ENCODE peak calls at places on chromosomes 16 and 17, in five cellular contexts. K, Q, D, O and C are unnamed samples.

GRCh38 chr17:39064814-39065213 is 86.6 kb downstream of the PLXDC1 start:
- DNase-seq in D (no peak), K (no peak), Q (no peak), O (no peak), C (no peak)

GRCh38 chr17:80260791-80261158 is at the start of gene RNF213:
- DNase-seq in Q (no peak), D (peak), O (no peak), K (peak), C (no peak)

GRCh38 chr17:28635506-28635905 is 9.5 kb downstream of the BLTP2 start:
- DNase-seq in Q (no peak), D (no peak), O (no peak), K (no peak), C (no peak)

GRCh38 chr16:87438611-87438985 is 46.5 kb downstream of the MAP1LC3B start:
- DNase-seq in D (no peak), Q (no peak), K (no peak), O (no peak), C (no peak)

GRCh38 chr16:48279199-48279598 is 31.9 kb upstream of the ABCC11 start:
- DNase-seq in O (no peak), Q (no peak), D (no peak), K (no peak), C (no peak)

GRCh38 chr16:10878644-10879498 is 1.9 kb downstream of the CIITA start:
- DNase-seq in Q (no peak), K (no peak), O (no peak), D (peak), C (peak)

GRCh38 chr17:37310940-37311339 is 64.8 kb upstream of the C17orf78 start:
- DNase-seq in O (no peak), Q (no peak), D (no peak), K (no peak), C (no peak)

GRCh38 chr17:38415250-38416194 is 12.7 kb upstream of the ARHGAP23 start:
- DNase-seq in D (peak), O (peak), K (no peak), Q (no peak), C (no peak)

GRCh38 chr16:82043680-82044584 is 8.9 kb downstream of the HSD17B2 start:
- DNase-seq in Q (peak), O (no peak), K (no peak), D (no peak), C (no peak)

GRCh38 chr16:22270525-22270924 is 26.7 kb upstream of the POLR3E start:
- DNase-seq in D (peak), K (no peak), Q (no peak), O (no peak), C (no peak)

GRCh38 chr17:35519442-35519841 is 18.0 kb downstream of the SLFN12L start:
- DNase-seq in O (no peak), D (no peak), Q (no peak), K (no peak), C (no peak)

GRCh38 chr17:35875439-35876139 is 4.6 kb downstream of the CCL5 start:
- DNase-seq in K (no peak), Q (no peak), O (no peak), D (peak), C (no peak)

GRCh38 chr17:1153795-1154546 is 25.8 kb downstream of the ABR start:
- DNase-seq in O (peak), Q (peak), K (no peak), D (no peak), C (no peak)

GRCh38 chr17:1649844-1650409 is at the start of gene RILP:
- DNase-seq in K (no peak), O (peak), Q (no peak), D (peak), C (peak)

GRCh38 chr17:8016632-8017424 is 14.4 kb downstream of the GUCY2D start:
- DNase-seq in K (peak), O (peak), Q (no peak), D (peak), C (no peak)

GRCh38 chr16:87541004-87541881 is 48.4 kb upstream of the ZCCHC14 start:
- DNase-seq in D (no peak), Q (no peak), K (no peak), O (no peak), C (no peak)

GRCh38 chr16:87062569-87063442 is 254.4 kb downstream of the C16orf95 start:
- DNase-seq in D (peak), Q (no peak), O (peak), K (peak), C (peak)

GRCh38 chr17:48954300-48954755 is 9.7 kb upstream of the SNF8 start:
- DNase-seq in O (peak), K (no peak), Q (no peak), D (peak), C (no peak)

GRCh38 chr17:68036304-68037147 is 991 bp downstream of the KPNA2 start:
- DNase-seq in K (no peak), O (no peak), D (no peak), Q (no peak), C (no peak)

GRCh38 chr17:34797724-34798123 is 163.5 kb downstream of the CCT6B start:
- DNase-seq in O (peak), D (peak), K (peak), Q (no peak), C (no peak)

GRCh38 chr17:44977065-44977464 is 9.0 kb upstream of the C1QL1 start:
- DNase-seq in Q (no peak), K (no peak), D (no peak), O (no peak), C (no peak)

GRCh38 chr16:79599256-79599836 is 1.2 kb downstream of the MAF start:
- DNase-seq in Q (no peak), K (peak), O (no peak), D (no peak), C (no peak)

GRCh38 chr16:85995591-85996461 is 96.9 kb downstream of the IRF8 start:
- DNase-seq in Q (no peak), D (peak), O (no peak), K (no peak), C (no peak)

GRCh38 chr17:69358688-69359596 is 32.0 kb upstream of the ABCA5 start:
- DNase-seq in K (no peak), Q (no peak), D (peak), O (peak), C (no peak)

GRCh38 chr17:9842057-9842758 is 16.5 kb downstream of the GLP2R start:
- DNase-seq in D (no peak), Q (no peak), O (no peak), K (no peak), C (no peak)

GRCh38 chr17:3754458-3755334 is 31.0 kb downstream of the HASPIN start:
- DNase-seq in K (peak), O (peak), D (peak), Q (no peak), C (no peak)

GRCh38 chr17:73594598-73594997 is 49.6 kb downstream of the SDK2 start:
- DNase-seq in D (no peak), K (no peak), O (no peak), Q (no peak), C (no peak)

GRCh38 chr17:73593249-73593965 is 50.8 kb downstream of the SDK2 start:
- DNase-seq in O (no peak), Q (no peak), K (no peak), D (no peak), C (no peak)

GRCh38 chr17:73594025-73594424 is 50.2 kb downstream of the SDK2 start:
- DNase-seq in O (no peak), K (no peak), D (no peak), Q (no peak), C (no peak)

GRCh38 chr17:73595931-73596330 is 48.3 kb downstream of the SDK2 start:
- DNase-seq in Q (no peak), D (no peak), K (no peak), O (no peak), C (no peak)

GRCh38 chr17:73595068-73595865 is 49.0 kb downstream of the SDK2 start:
- DNase-seq in O (no peak), K (peak), Q (no peak), D (peak), C (no peak)
- TF ChIP-seq CTCF in O (peak), K (peak), Q (peak), D (peak), C (no peak)

GRCh38 chr17:52390422-52390821 is 231.9 kb upstream of the CA10 start:
- DNase-seq in O (no peak), K (no peak), Q (no peak), D (no peak), C (no peak)
- TF ChIP-seq CTCF in O (no peak), K (no peak), Q (no peak), D (no peak), C (no peak)

GRCh38 chr17:18257747-18258355 is 687 bp downstream of the FLII start:
- DNase-seq in Q (no peak), K (peak), O (peak), D (peak), C (peak)
- TF ChIP-seq CTCF in Q (peak), K (no peak), O (no peak), D (no peak), C (no peak)

GRCh38 chr17:40854175-40854814 is 12.7 kb downstream of the KRT12 start:
- DNase-seq in O (no peak), K (no peak), Q (peak), D (no peak), C (no peak)
- TF ChIP-seq CTCF in O (no peak), K (no peak), Q (no peak), D (no peak), C (no peak)